ENCODE peak calls at places on chromosomes 3 and 15, in four cellular contexts. One of them, this sample, is unnamed.

GRCh38 chr3:150359381-150359780 is 48.7 kb upstream of the TSC22D2 start:
- DNase-seq in ovary: no peak
- DNase-seq in CD8-positive, alpha-beta T cell: no peak
- DNase-seq in K562: no peak
- DNase-seq in this sample: no peak

GRCh38 chr3:141050913-141051632 is at the start of gene SPSB4:
- DNase-seq in K562: no peak
- DNase-seq in CD8-positive, alpha-beta T cell: no peak
- DNase-seq in ovary: no peak
- DNase-seq in this sample: peak; percentile 55

GRCh38 chr3:194381460-194381875 is 11.9 kb upstream of the LRRC15 start:
- DNase-seq in ovary: no peak
- DNase-seq in CD8-positive, alpha-beta T cell: no peak
- DNase-seq in K562: no peak
- DNase-seq in this sample: no peak

GRCh38 chr3:178170698-178171535 is 365.3 kb upstream of the KCNMB2 start:
- DNase-seq in CD8-positive, alpha-beta T cell: no peak
- DNase-seq in ovary: no peak
- DNase-seq in K562: peak; percentile 51
- DNase-seq in this sample: no peak

GRCh38 chr15:95626501-95627361 is 703.8 kb upstream of the NR2F2 start:
- DNase-seq in ovary: no peak
- DNase-seq in K562: no peak
- DNase-seq in CD8-positive, alpha-beta T cell: no peak
- DNase-seq in this sample: no peak

GRCh38 chr15:62449638-62450037 is 284.6 kb upstream of the C2CD4B start:
- DNase-seq in CD8-positive, alpha-beta T cell: no peak
- DNase-seq in ovary: no peak
- DNase-seq in K562: no peak
- DNase-seq in this sample: no peak

GRCh38 chr3:168048414-168049330 is 47.1 kb downstream of the GOLIM4 start:
- DNase-seq in K562: no peak
- DNase-seq in CD8-positive, alpha-beta T cell: no peak
- DNase-seq in ovary: no peak
- DNase-seq in this sample: no peak

GRCh38 chr3:186790261-186790981 is 7.0 kb downstream of the EIF4A2 start:
- DNase-seq in CD8-positive, alpha-beta T cell: no peak
- DNase-seq in ovary: no peak
- DNase-seq in K562: peak; percentile 15
- DNase-seq in this sample: no peak

GRCh38 chr15:62603757-62604156 is 438.7 kb upstream of the C2CD4B start:
- DNase-seq in ovary: no peak
- DNase-seq in K562: no peak
- DNase-seq in CD8-positive, alpha-beta T cell: no peak
- DNase-seq in this sample: no peak

GRCh38 chr3:13021141-13021933 is 51.9 kb downstream of the IQSEC1 start:
- DNase-seq in ovary: no peak
- DNase-seq in CD8-positive, alpha-beta T cell: no peak
- DNase-seq in K562: no peak
- DNase-seq in this sample: peak; percentile 41

GRCh38 chr3:122183893-122184590 is 574 bp downstream of the CASR start:
- DNase-seq in CD8-positive, alpha-beta T cell: no peak
- DNase-seq in ovary: no peak
- DNase-seq in K562: no peak
- DNase-seq in this sample: no peak

GRCh38 chr3:126482503-126483255 is 7.0 kb upstream of the ZXDC start:
- DNase-seq in CD8-positive, alpha-beta T cell: no peak
- DNase-seq in ovary: no peak
- DNase-seq in K562: no peak
- DNase-seq in this sample: no peak

GRCh38 chr3:174540536-174540935 is 318.6 kb upstream of the NAALADL2 start:
- DNase-seq in ovary: no peak
- DNase-seq in K562: no peak
- DNase-seq in CD8-positive, alpha-beta T cell: no peak
- DNase-seq in this sample: no peak

GRCh38 chr3:20185364-20185732 is 658 bp downstream of the SGO1 start:
- DNase-seq in K562: no peak
- DNase-seq in ovary: no peak
- DNase-seq in CD8-positive, alpha-beta T cell: no peak
- DNase-seq in this sample: no peak

GRCh38 chr3:187841552-187841951 is 96.3 kb upstream of the BCL6 start:
- DNase-seq in K562: no peak
- DNase-seq in CD8-positive, alpha-beta T cell: no peak
- DNase-seq in ovary: no peak
- DNase-seq in this sample: no peak

GRCh38 chr3:11757441-11757875 is 89.2 kb downstream of the TAMM41 start:
- DNase-seq in CD8-positive, alpha-beta T cell: no peak
- DNase-seq in K562: no peak
- DNase-seq in ovary: no peak
- DNase-seq in this sample: no peak

GRCh38 chr15:99842071-99842470 is 108.8 kb upstream of the LYSMD4 start:
- DNase-seq in CD8-positive, alpha-beta T cell: no peak
- DNase-seq in ovary: no peak
- DNase-seq in K562: no peak
- DNase-seq in this sample: no peak

GRCh38 chr3:188133646-188134045 is 20.3 kb upstream of the LPP start:
- DNase-seq in K562: no peak
- DNase-seq in CD8-positive, alpha-beta T cell: no peak
- DNase-seq in ovary: no peak
- DNase-seq in this sample: no peak

GRCh38 chr15:90388462-90389182 is 580 bp downstream of the IQGAP1 start:
- DNase-seq in K562: peak; percentile 80
- DNase-seq in ovary: peak; percentile 70
- DNase-seq in CD8-positive, alpha-beta T cell: peak; percentile 10
- DNase-seq in this sample: peak; percentile 87

GRCh38 chr3:46667061-46667621 is 26.3 kb downstream of the ALS2CL start:
- DNase-seq in ovary: no peak
- DNase-seq in K562: no peak
- DNase-seq in CD8-positive, alpha-beta T cell: no peak
- DNase-seq in this sample: peak; percentile 35

GRCh38 chr3:52446631-52447511 is 2.0 kb upstream of the SEMA3G start:
- DNase-seq in CD8-positive, alpha-beta T cell: peak; percentile 45
- DNase-seq in K562: peak; percentile 69
- DNase-seq in ovary: peak; percentile 66
- DNase-seq in this sample: peak; percentile 67

GRCh38 chr3:160331127-160331937 is 67.7 kb downstream of the IFT80 start:
- DNase-seq in CD8-positive, alpha-beta T cell: no peak
- DNase-seq in ovary: no peak
- DNase-seq in K562: no peak
- DNase-seq in this sample: no peak

GRCh38 chr3:49813497-49814174 is at the start of gene UBA7:
- DNase-seq in CD8-positive, alpha-beta T cell: no peak
- DNase-seq in K562: no peak
- DNase-seq in ovary: peak; percentile 62
- DNase-seq in this sample: peak; percentile 71

GRCh38 chr15:78915341-78916087 is 29.3 kb downstream of the CTSH start:
- DNase-seq in K562: no peak
- DNase-seq in ovary: no peak
- DNase-seq in CD8-positive, alpha-beta T cell: no peak
- DNase-seq in this sample: peak; percentile 83

GRCh38 chr15:48025118-48025517 is 95.7 kb upstream of the SLC24A5 start:
- DNase-seq in ovary: no peak
- DNase-seq in K562: no peak
- DNase-seq in CD8-positive, alpha-beta T cell: no peak
- DNase-seq in this sample: no peak

GRCh38 chr3:50390523-50391177 is 31.3 kb upstream of the TMEM115 start:
- DNase-seq in K562: peak; percentile 24
- DNase-seq in ovary: peak; percentile 40
- DNase-seq in CD8-positive, alpha-beta T cell: no peak
- DNase-seq in this sample: peak; percentile 68

GRCh38 chr3:133296315-133296917 is 103.4 kb upstream of the BFSP2 start:
- DNase-seq in ovary: no peak
- DNase-seq in CD8-positive, alpha-beta T cell: no peak
- DNase-seq in K562: no peak
- DNase-seq in this sample: no peak

GRCh38 chr3:117719316-117719926 is 1009.8 kb downstream of the TUSC7 start:
- DNase-seq in ovary: no peak
- DNase-seq in CD8-positive, alpha-beta T cell: no peak
- DNase-seq in K562: peak; percentile 11
- DNase-seq in this sample: no peak

GRCh38 chr3:158935846-158936245 is 134.0 kb downstream of the MFSD1 start:
- DNase-seq in CD8-positive, alpha-beta T cell: no peak
- DNase-seq in K562: no peak
- DNase-seq in ovary: no peak
- DNase-seq in this sample: no peak

GRCh38 chr3:168467085-168467714 is 371.5 kb upstream of the GOLIM4 start:
- DNase-seq in CD8-positive, alpha-beta T cell: no peak
- DNase-seq in K562: no peak
- DNase-seq in ovary: no peak
- DNase-seq in this sample: no peak

GRCh38 chr15:99504071-99504822 is 61.5 kb upstream of the MEF2A start:
- DNase-seq in K562: no peak
- DNase-seq in ovary: no peak
- DNase-seq in CD8-positive, alpha-beta T cell: no peak
- DNase-seq in this sample: no peak

GRCh38 chr15:67474405-67475080 is 46.4 kb upstream of the C15orf61 start:
- DNase-seq in K562: no peak
- DNase-seq in ovary: no peak
- DNase-seq in CD8-positive, alpha-beta T cell: no peak
- DNase-seq in this sample: no peak

GRCh38 chr3:136377499-136377898 is 127.4 kb downstream of the PCCB start:
- DNase-seq in K562: no peak
- DNase-seq in ovary: no peak
- DNase-seq in CD8-positive, alpha-beta T cell: no peak
- DNase-seq in this sample: no peak

GRCh38 chr15:90994059-90994416 is 297 bp downstream of the PRC1 start:
- DNase-seq in K562: peak; percentile 72
- DNase-seq in ovary: no peak
- DNase-seq in CD8-positive, alpha-beta T cell: no peak
- DNase-seq in this sample: peak; percentile 55

DNA sequence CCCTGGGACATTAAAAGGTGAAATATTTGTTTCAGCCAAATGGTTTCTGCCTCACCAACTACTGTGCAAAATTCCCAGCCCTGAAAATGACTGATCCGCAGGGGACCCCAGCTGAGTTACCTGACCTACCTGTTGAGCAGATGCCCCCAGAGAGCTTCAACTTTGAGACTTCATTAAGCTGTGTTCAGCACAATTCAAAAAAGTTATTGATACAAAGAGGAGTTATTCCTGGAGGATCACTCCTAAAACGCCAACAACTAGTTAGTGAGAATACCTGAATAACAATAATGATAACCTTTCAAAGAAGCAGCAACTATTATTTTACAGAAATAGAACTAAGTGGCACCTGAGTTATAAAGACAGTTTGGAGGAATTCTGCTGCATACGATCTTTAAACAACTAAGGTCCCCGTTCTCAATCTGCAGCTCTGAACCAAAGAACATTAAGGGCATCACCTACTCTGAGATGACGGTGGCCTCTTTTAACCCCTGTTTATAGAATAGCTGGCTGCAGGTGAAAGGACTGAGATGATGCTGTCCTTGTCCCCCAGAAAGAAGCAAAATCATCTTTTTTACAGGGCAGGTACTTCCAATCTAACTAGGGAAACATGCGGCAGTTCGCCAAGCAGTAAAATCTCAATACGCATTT is 659 bp downstream of the GADL1 start:
- DNase-seq in ovary: no peak
- DNase-seq in K562: no peak
- DNase-seq in CD8-positive, alpha-beta T cell: no peak
- DNase-seq in this sample: no peak
- TF ChIP-seq CTCF in ovary: no peak
- TF ChIP-seq CTCF in K562: no peak
- TF ChIP-seq CTCF in CD8-positive, alpha-beta T cell: no peak
- TF ChIP-seq CTCF in this sample: no peak

GRCh38 chr3:9946112-9947024 is 5.8 kb downstream of the PRRT3 start:
- DNase-seq in CD8-positive, alpha-beta T cell: peak; percentile 63
- DNase-seq in K562: no peak
- DNase-seq in ovary: peak; percentile 89
- DNase-seq in this sample: peak; percentile 95

GRCh38 chr3:9949115-9949514 is 3.1 kb downstream of the PRRT3 start:
- DNase-seq in K562: no peak
- DNase-seq in ovary: no peak
- DNase-seq in CD8-positive, alpha-beta T cell: no peak
- DNase-seq in this sample: no peak

GRCh38 chr3:9945358-9945757 is 6.8 kb downstream of the PRRT3 start:
- DNase-seq in K562: no peak
- DNase-seq in CD8-positive, alpha-beta T cell: no peak
- DNase-seq in ovary: no peak
- DNase-seq in this sample: no peak

GRCh38 chr3:9948586-9948985 is 3.6 kb downstream of the PRRT3 start:
- DNase-seq in CD8-positive, alpha-beta T cell: no peak
- DNase-seq in K562: no peak
- DNase-seq in ovary: no peak
- DNase-seq in this sample: no peak

GRCh38 chr3:9947025-9947995 is 4.9 kb downstream of the PRRT3 start:
- DNase-seq in K562: no peak
- DNase-seq in ovary: peak; percentile 67
- DNase-seq in CD8-positive, alpha-beta T cell: no peak
- DNase-seq in this sample: peak; percentile 86
- TF ChIP-seq CTCF in K562: no peak
- TF ChIP-seq CTCF in ovary: peak; percentile 54
- TF ChIP-seq CTCF in CD8-positive, alpha-beta T cell: no peak
- TF ChIP-seq CTCF in this sample: peak; percentile 59

DNA sequence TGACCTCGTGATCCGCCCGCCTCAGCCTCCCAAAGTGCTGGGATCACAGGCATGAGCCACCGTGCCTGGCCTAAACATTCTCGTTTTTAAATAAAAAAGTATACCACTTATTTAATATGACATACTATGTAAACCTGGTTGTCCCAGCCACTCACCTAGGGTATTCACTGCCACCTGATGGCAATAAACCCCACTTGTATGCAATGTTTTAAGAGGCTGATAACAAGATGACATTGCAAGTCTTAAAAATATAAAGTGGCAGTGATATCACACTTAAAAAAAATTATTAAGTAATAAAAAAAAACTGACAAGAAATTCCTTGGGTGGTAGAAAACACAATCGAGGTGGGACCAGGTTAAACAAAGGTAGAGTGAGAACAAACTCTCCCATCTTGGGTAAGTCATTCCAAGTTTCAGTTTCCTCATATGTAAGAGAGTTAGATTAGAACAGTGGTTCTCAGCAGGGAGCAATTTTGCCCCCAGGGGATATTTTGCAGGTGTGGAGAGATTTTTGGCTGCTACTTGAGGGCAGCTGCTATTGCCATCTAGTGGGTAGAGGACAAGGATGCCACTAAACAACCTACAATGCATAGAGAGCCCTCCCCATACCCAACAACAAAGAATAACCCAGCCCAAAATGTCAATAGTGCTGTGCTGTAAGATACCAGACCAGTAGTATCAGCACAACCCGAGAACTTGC is 14.5 kb downstream of the ARF4 start:
- DNase-seq in ovary: no peak
- DNase-seq in K562: no peak
- DNase-seq in CD8-positive, alpha-beta T cell: no peak
- DNase-seq in this sample: no peak
- TF ChIP-seq CTCF in ovary: no peak
- TF ChIP-seq CTCF in K562: no peak
- TF ChIP-seq CTCF in CD8-positive, alpha-beta T cell: no peak
- TF ChIP-seq CTCF in this sample: no peak

DNA sequence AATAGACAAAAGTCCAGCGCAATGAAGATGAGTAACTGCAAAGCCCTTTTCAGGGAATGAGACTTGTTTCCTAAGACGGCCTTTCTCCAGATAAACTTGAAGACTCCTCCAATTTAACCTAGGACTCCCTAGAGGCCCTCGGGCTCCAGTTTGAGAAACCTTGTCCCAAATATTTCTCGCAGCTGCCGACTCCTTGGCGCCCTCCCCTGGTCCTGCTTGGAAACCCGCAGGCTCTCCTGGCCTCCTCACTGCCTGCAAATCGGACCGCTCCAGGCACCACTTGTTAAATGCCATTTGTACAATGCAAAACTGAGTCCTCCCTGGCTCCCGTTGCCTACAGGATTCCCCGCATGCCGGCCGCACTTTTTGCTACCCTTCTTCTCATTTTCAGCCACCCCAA is 36.8 kb downstream of the MUC4 start:
- DNase-seq in ovary: peak; percentile 66
- DNase-seq in CD8-positive, alpha-beta T cell: no peak
- DNase-seq in K562: peak; percentile 71
- DNase-seq in this sample: peak; percentile 71
- TF ChIP-seq CTCF in ovary: no peak
- TF ChIP-seq CTCF in CD8-positive, alpha-beta T cell: no peak
- TF ChIP-seq CTCF in K562: peak; percentile 87
- TF ChIP-seq CTCF in this sample: peak; percentile 50